ENCODE peak calls at places on chromosomes 6 and 20, in eight cellular contexts. P, J, D, O, S, F, L and B are unnamed samples.

GRCh38 chr6:35663447-35664235 is 25.1 kb downstream of the FKBP5 start:
- DNase-seq in F (no peak), O (no peak), P (no peak), S (no peak), J (no peak), L (no peak), D (no peak), B (peak; percentile 57)

GRCh38 chr6:167106401-167106800 is 16.5 kb upstream of the CCR6 start:
- DNase-seq in O (no peak), L (no peak), S (no peak), F (no peak), D (no peak), P (no peak), J (no peak), B (no peak)

GRCh38 chr6:57064809-57065208 is 18.3 kb downstream of the KIAA1586 start:
- DNase-seq in O (no peak), S (no peak), D (no peak), F (no peak), L (no peak), J (no peak), P (no peak), B (no peak)

GRCh38 chr20:62167474-62167873 is 15.4 kb upstream of the MTG2 start:
- DNase-seq in F (no peak), P (no peak), S (no peak), J (no peak), O (no peak), D (no peak), L (no peak), B (no peak)

GRCh38 chr6:34157851-34158250 is 12.0 kb upstream of the GRM4 start:
- DNase-seq in P (no peak), F (no peak), D (no peak), J (peak; percentile 3), L (no peak), O (no peak), S (no peak), B (no peak)

GRCh38 chr20:1567392-1568165 is 10.1 kb upstream of the SIRPD start:
- DNase-seq in J (no peak), S (no peak), O (no peak), F (no peak), P (peak; percentile 47), D (no peak), L (peak; percentile 8), B (peak; percentile 12)

GRCh38 chr20:59821788-59822187 is 111.6 kb downstream of the SYCP2 start:
- DNase-seq in O (no peak), D (no peak), J (peak; percentile 16), L (no peak), P (no peak), S (no peak), F (no peak), B (no peak)

GRCh38 chr20:2164421-2164820 is 62.8 kb downstream of the STK35 start:
- DNase-seq in O (no peak), P (no peak), J (no peak), S (no peak), L (no peak), D (no peak), F (no peak), B (no peak)

GRCh38 chr6:46923476-46923875 is 1.7 kb upstream of the ADGRF5 start:
- DNase-seq in P (no peak), O (no peak), L (no peak), J (no peak), F (no peak), S (no peak), D (no peak), B (no peak)

GRCh38 chr6:799769-800168 is 106.8 kb upstream of the EXOC2 start:
- DNase-seq in F (no peak), L (no peak), D (no peak), S (no peak), P (no peak), O (no peak), J (no peak), B (no peak)

GRCh38 chr6:162377735-162378134 is 349.8 kb downstream of the PRKN start:
- DNase-seq in P (no peak), D (no peak), S (no peak), O (no peak), L (no peak), J (no peak), F (no peak), B (no peak)

GRCh38 chr6:38460216-38460615 is 179.5 kb downstream of the BTBD9 start:
- DNase-seq in S (no peak), D (no peak), P (no peak), L (no peak), J (no peak), O (no peak), F (no peak), B (no peak)

GRCh38 chr6:169777896-169778295 is 26.5 kb downstream of the ERMARD start:
- DNase-seq in D (no peak), L (no peak), S (no peak), O (no peak), J (no peak), F (no peak), P (no peak), B (no peak)

GRCh38 chr20:40192083-40192482 is 497.0 kb downstream of the MAFB start:
- DNase-seq in D (no peak), L (no peak), S (no peak), F (no peak), P (no peak), J (no peak), O (no peak), B (no peak)

GRCh38 chr6:71289039-71289801 is 609 bp downstream of the OGFRL1 start:
- DNase-seq in S (no peak), F (no peak), P (peak; percentile 16), L (no peak), J (peak; percentile 83), O (no peak), D (no peak), B (peak; percentile 61)

GRCh38 chr6:6665505-6665904 is 77.0 kb downstream of the LY86 start:
- DNase-seq in P (no peak), L (no peak), F (no peak), J (no peak), O (peak; percentile 55), D (no peak), S (no peak), B (peak; percentile 30)

DNA sequence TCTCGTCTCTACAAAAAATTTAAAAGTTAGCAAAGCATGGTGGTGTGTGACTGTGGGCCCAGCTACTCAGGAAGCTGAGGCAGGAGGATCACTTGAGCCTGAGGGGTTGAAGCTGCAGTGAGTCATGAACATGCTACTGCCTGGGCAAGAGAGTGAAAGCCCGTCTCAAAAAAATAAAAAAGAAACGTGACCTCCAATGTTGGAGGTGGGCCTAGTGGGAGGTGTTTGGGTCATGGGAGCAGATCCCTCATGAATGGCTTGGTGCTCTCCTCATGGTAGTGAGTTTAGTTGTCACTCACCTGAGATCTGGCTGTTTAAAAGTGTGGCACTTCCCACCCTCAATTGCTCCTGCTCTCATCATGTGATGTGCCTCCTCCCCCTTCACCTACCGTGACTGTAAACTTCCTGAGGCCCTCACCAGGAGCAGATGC is 24.3 kb downstream of the RBL1 start:
- DNase-seq in O (no peak), D (peak; percentile 24), L (no peak), S (no peak), F (no peak), J (no peak), P (no peak), B (no peak)
- TF ChIP-seq REST in O (no peak), D (no peak), L (no peak), S (no peak), F (no peak), J (no peak), P (no peak), B (no peak)

DNA sequence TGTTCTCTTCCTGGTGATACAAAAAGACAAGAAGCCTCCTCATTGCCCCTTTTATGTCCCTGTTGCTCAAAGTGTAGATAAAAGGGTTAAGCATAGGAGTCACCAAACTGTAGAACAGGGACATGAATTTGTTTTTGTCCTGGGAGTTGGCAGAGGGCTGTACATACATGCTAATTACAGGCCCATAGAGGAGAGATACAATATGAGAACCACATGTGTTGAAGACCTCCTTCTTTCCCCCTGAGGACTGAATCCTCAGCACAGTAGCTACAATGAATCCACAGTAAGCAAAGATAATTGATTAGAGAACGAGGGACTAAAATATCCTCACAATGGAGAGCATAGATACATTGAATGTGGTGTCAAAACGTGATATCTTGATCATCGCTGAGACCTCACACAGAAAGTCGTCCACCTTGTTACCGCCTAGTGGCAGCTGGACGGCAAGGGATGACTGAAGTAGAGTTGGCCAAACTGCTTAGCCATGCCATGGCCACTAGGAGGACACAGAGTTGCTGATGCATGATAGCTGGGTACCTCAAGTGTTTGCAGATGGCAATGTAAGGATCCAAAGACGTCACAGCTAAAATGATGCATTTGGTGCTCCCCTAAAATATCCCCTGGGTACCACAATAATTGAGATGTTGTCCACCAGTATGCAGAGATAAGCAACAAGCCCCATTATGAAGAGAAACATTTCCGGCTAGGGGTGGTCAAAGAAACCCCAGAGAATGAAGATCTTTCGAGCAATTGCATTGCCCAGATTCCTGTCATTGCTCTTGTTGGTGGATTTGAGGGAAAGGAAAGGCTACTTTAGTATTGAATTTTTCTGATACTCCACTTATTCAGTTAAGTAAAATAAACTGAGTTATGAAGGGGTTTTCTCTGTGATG is 15.0 kb downstream of the OR2B3 start:
- DNase-seq in S (peak; percentile 36), D (no peak), J (peak; percentile 44), F (peak; percentile 20), P (peak; percentile 10), L (peak; percentile 51), O (peak; percentile 74), B (peak; percentile 89)
- TF ChIP-seq REST in S (no peak), D (no peak), J (no peak), F (no peak), P (no peak), L (no peak), O (no peak), B (no peak)

DNA sequence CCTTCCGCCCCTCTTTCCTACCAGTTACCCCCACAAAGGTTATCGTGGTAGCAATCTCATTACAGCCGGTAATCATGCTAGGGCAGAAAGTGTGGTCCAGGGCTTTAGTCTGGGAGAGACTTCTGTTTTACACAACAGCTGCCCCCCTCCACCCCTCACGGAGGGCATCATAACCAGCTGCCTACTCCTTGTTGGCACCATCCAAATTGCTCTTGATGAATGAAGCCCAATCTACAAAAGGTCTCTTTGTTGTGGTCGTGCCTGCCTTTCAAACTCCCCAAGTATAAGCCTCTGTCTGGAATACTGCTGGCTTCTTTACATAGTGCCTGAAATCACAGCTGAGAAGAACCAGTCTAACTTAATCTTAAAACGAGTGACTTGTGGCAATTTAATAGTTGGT is 157.9 kb downstream of the INSM1 start:
- DNase-seq in D (no peak), O (no peak), F (no peak), P (no peak), J (no peak), L (no peak), S (no peak), B (no peak)
- TF ChIP-seq REST in D (no peak), O (no peak), F (no peak), P (no peak), J (no peak), L (no peak), S (no peak), B (no peak)

DNA sequence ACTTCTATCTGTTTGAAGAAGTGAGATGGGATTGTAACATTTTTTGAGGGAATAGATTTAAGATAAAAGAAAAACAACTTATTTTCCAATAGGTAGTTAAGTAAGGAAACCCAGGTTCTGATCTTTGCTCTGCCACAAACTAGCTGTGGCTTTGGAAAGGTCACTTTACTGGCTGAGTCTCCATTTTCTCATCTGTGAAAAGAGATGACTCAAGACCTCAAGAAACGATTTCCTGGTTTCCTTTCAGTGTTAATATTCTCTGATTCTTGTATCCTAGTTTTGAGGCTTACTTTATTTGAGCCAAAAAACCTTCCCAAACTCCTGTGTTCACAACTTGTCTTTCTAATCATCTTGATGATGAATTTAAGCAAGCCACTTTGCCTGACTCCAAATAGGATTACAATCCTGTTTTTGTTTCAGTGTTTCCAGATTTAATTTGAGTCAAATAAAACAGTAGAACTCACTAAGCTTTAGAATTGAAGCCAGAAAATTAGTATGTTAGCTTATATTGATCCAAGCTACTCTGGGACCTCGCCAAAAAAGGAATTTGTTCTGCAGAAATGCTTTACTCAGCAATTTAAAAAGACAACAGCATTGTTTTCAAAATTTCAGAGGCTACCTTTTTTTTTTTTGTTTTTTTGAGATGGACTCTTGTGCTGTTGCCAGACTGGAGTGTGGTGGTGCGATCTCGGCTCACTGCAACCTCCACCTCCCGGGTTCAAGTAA is 51.1 kb downstream of the ENPP1 start:
- DNase-seq in S (no peak), O (no peak), D (no peak), P (no peak), F (no peak), J (no peak), L (no peak), B (no peak)
- TF ChIP-seq REST in S (no peak), O (no peak), D (no peak), P (no peak), F (no peak), J (no peak), L (no peak), B (no peak)